ENCODE peak calls at places on chromosomes 6 and 20, in six cellular contexts. D is renal cortical epithelial cell; Q is fibroblast of lung; Y is adipocyte; U is psoas muscle; A is activated T-helper 1 cell treated with anti-CD3 and anti-CD28 coated beads, Interleukin-12 subunit alpha, Interleukin-12 subunit beta, Interleukin-2, Interleukin-4 antibody, amounts not matched to agents 30 ng/mL and 10 ng/mL and 1 ng/mL, durations not matched to agents 14 hours and 24 hours and 36 hours. T is an unnamed sample.

GRCh38 chr20:38065764-38066375 is 32.3 kb downstream of the RPRD1B start:
- DNase-seq in D (no peak), Q (no peak), Y (no peak), U (no peak), A (no peak), T (no peak)

GRCh38 chr20:14199111-14199510 is 138.3 kb downstream of the FLRT3 start:
- DNase-seq in D (no peak), Q (no peak), Y (no peak), U (no peak), A (no peak), T (no peak)

GRCh38 chr6:43984442-43985321 is 142.6 kb downstream of the MRPL14 start:
- DNase-seq in D (no peak), Q (peak), Y (no peak), U (peak), A (no peak), T (no peak)

GRCh38 chr6:158040051-158040803 is 58.6 kb downstream of the SYNJ2 start:
- DNase-seq in D (peak), Q (peak), Y (peak), U (no peak), A (peak), T (peak)

GRCh38 chr20:49560186-49560585 is 7.8 kb downstream of the PTGIS start:
- DNase-seq in D (no peak), Q (no peak), Y (no peak), U (no peak), A (no peak), T (no peak)

GRCh38 chr6:2854394-2854982 is 12.8 kb upstream of the SERPINB1 start:
- DNase-seq in D (no peak), Q (no peak), Y (no peak), U (no peak), A (no peak), T (no peak)

GRCh38 chr20:51481311-51481997 is 61.1 kb downstream of the NFATC2 start:
- DNase-seq in D (peak), Q (no peak), Y (no peak), U (no peak), A (peak), T (no peak)

GRCh38 chr6:16436550-16436949 is 198.2 kb downstream of the GMPR start:
- DNase-seq in D (no peak), Q (no peak), Y (no peak), U (no peak), A (peak), T (no peak)

T was measured in fibroblast of the conjunctiva.